ENCODE peak calls at places on chromosomes 1 and 21, in eight cellular contexts. Q is IMR-90; U is astrocyte of the hippocampus; P is hypothalamus; Y is thoracic aorta; H is activated CD8-positive, alpha-beta memory T cell treated with anti-CD3 and anti-CD28 coated beads, Interleukin-2, amount 50 U/mL, for 48 hours; K is H4; M is activated naive CD4-positive, alpha-beta T cell. J is an unnamed sample.

GRCh38 chr1:212656730-212657129 is 42.9 kb downstream of the BATF3 start:
- DNase-seq in Y (no peak), U (no peak), Q (no peak), H (no peak), P (no peak), M (no peak), K (no peak), J (no peak)

GRCh38 chr1:99850458-99850974 is 355 bp downstream of the AGL start:
- DNase-seq in P (no peak), H (no peak), Y (no peak), M (no peak), K (no peak), U (no peak), Q (no peak), J (no peak)

GRCh38 chr1:200873671-200874397 is 1.1 kb downstream of the GPR25 start:
- DNase-seq in P (no peak), U (peak), M (no peak), Y (no peak), H (no peak), Q (no peak), K (no peak), J (no peak)

GRCh38 chr1:8362701-8363101 is 44.8 kb downstream of the SLC45A1 start:
- DNase-seq in P (no peak), K (no peak), Q (no peak), Y (no peak), U (no peak), H (no peak), M (no peak), J (no peak)

GRCh38 chr1:64038965-64039926 is 164.2 kb upstream of the UBE2U start:
- DNase-seq in K (peak), Q (peak), P (peak), U (peak), Y (peak), M (no peak), H (no peak), J (no peak)

GRCh38 chr1:1357871-1358432 is 403 bp downstream of the MXRA8 start:
- DNase-seq in U (peak), M (no peak), K (no peak), P (no peak), H (no peak), Q (peak), Y (no peak), J (no peak)

GRCh38 chr21:36608251-36608650 is 90.7 kb upstream of the SIM2 start:
- DNase-seq in K (no peak), P (no peak), U (no peak), Y (no peak), H (no peak), Q (no peak), M (no peak), J (no peak)

GRCh38 chr21:32771134-32771523 is 426 bp downstream of the PAXBP1 start:
- DNase-seq in P (peak), U (peak), M (peak), Y (no peak), H (peak), K (peak), Q (peak), J (peak)

GRCh38 chr1:235022341-235023196 is 106.1 kb downstream of the TOMM20 start:
- DNase-seq in Y (no peak), U (peak), M (no peak), Q (peak), H (peak), P (no peak), K (no peak), J (no peak)

J was measured in caudate nucleus.